ENCODE peak calls at places on chromosomes 7 and 10, in six cellular contexts. One of them, this sample, is unnamed.

GRCh38 chr10:85791846-85792532 is 574.6 kb downstream of the GRID1 start:
- DNase-seq in AG09309: no peak
- DNase-seq in caudate nucleus: no peak
- DNase-seq in anterior cingulate cortex: no peak
- DNase-seq in AG10803: peak; percentile 23
- DNase-seq in body of pancreas: no peak
- DNase-seq in this sample: no peak

GRCh38 chr7:33044986-33045385 is 17.6 kb downstream of the NT5C3A start:
- DNase-seq in AG09309: no peak
- DNase-seq in caudate nucleus: no peak
- DNase-seq in anterior cingulate cortex: no peak
- DNase-seq in AG10803: peak; percentile 43
- DNase-seq in body of pancreas: no peak
- DNase-seq in this sample: no peak

GRCh38 chr10:79022565-79023488 is 45.9 kb upstream of the ZMIZ1 start:
- DNase-seq in AG09309: no peak
- DNase-seq in caudate nucleus: no peak
- DNase-seq in anterior cingulate cortex: no peak
- DNase-seq in AG10803: no peak
- DNase-seq in body of pancreas: no peak
- DNase-seq in this sample: no peak

GRCh38 chr7:82419200-82419599 is 24.4 kb downstream of the CACNA2D1 start:
- DNase-seq in AG09309: no peak
- DNase-seq in caudate nucleus: no peak
- DNase-seq in anterior cingulate cortex: no peak
- DNase-seq in AG10803: no peak
- DNase-seq in body of pancreas: peak; percentile 40
- DNase-seq in this sample: no peak

GRCh38 chr10:122519873-122520272 is 40.7 kb upstream of the DMBT1 start:
- DNase-seq in AG09309: no peak
- DNase-seq in caudate nucleus: no peak
- DNase-seq in anterior cingulate cortex: no peak
- DNase-seq in AG10803: no peak
- DNase-seq in body of pancreas: no peak
- DNase-seq in this sample: no peak

GRCh38 chr10:103888113-103888841 is 29.7 kb downstream of the STN1 start:
- DNase-seq in AG09309: peak; percentile 39
- DNase-seq in caudate nucleus: no peak
- DNase-seq in anterior cingulate cortex: no peak
- DNase-seq in AG10803: peak; percentile 75
- DNase-seq in body of pancreas: peak; percentile 95
- DNase-seq in this sample: peak; percentile 91

GRCh38 chr7:25846722-25847121 is 305.3 kb upstream of the NFE2L3 start:
- DNase-seq in AG09309: no peak
- DNase-seq in caudate nucleus: no peak
- DNase-seq in anterior cingulate cortex: no peak
- DNase-seq in AG10803: peak; percentile 65
- DNase-seq in body of pancreas: peak; percentile 72
- DNase-seq in this sample: peak; percentile 79

GRCh38 chr7:22129166-22129565 is 183.5 kb upstream of the CDCA7L start:
- DNase-seq in AG09309: no peak
- DNase-seq in caudate nucleus: no peak
- DNase-seq in anterior cingulate cortex: no peak
- DNase-seq in AG10803: no peak
- DNase-seq in body of pancreas: no peak
- DNase-seq in this sample: no peak

GRCh38 chr10:117552759-117553158 is 10.2 kb downstream of the EMX2 start:
- DNase-seq in AG09309: no peak
- DNase-seq in caudate nucleus: no peak
- DNase-seq in anterior cingulate cortex: no peak
- DNase-seq in AG10803: peak; percentile 70
- DNase-seq in body of pancreas: no peak
- DNase-seq in this sample: no peak

GRCh38 chr10:49083256-49083655 is 32.1 kb downstream of the VSTM4 start:
- DNase-seq in AG09309: no peak
- DNase-seq in caudate nucleus: peak; percentile 65
- DNase-seq in anterior cingulate cortex: no peak
- DNase-seq in AG10803: no peak
- DNase-seq in body of pancreas: no peak
- DNase-seq in this sample: no peak

GRCh38 chr7:55018361-55019328 is at the start of gene EGFR:
- DNase-seq in AG09309: no peak
- DNase-seq in caudate nucleus: peak; percentile 43
- DNase-seq in anterior cingulate cortex: no peak
- DNase-seq in AG10803: peak; percentile 82
- DNase-seq in body of pancreas: peak; percentile 87
- DNase-seq in this sample: peak; percentile 80

GRCh38 chr7:157211710-157212109 is 73.0 kb downstream of the UBE3C start:
- DNase-seq in AG09309: peak; percentile 60
- DNase-seq in caudate nucleus: no peak
- DNase-seq in anterior cingulate cortex: no peak
- DNase-seq in AG10803: peak; percentile 70
- DNase-seq in body of pancreas: no peak
- DNase-seq in this sample: peak; percentile 96

GRCh38 chr10:85920311-85920710 is 446.3 kb downstream of the GRID1 start:
- DNase-seq in AG09309: no peak
- DNase-seq in caudate nucleus: no peak
- DNase-seq in anterior cingulate cortex: no peak
- DNase-seq in AG10803: no peak
- DNase-seq in body of pancreas: no peak
- DNase-seq in this sample: no peak

GRCh38 chr7:128387216-128387615 is 22.6 kb downstream of the IMPDH1 start:
- DNase-seq in AG09309: no peak
- DNase-seq in caudate nucleus: no peak
- DNase-seq in anterior cingulate cortex: no peak
- DNase-seq in AG10803: no peak
- DNase-seq in body of pancreas: no peak
- DNase-seq in this sample: no peak

GRCh38 chr10:121702351-121703320 is 104.4 kb upstream of the FGFR2 start:
- DNase-seq in AG09309: peak; percentile 46
- DNase-seq in caudate nucleus: no peak
- DNase-seq in anterior cingulate cortex: no peak
- DNase-seq in AG10803: peak; percentile 78
- DNase-seq in body of pancreas: no peak
- DNase-seq in this sample: peak; percentile 29

GRCh38 chr10:129917936-129918335 is 46.1 kb downstream of the EBF3 start:
- DNase-seq in AG09309: no peak
- DNase-seq in caudate nucleus: no peak
- DNase-seq in anterior cingulate cortex: no peak
- DNase-seq in AG10803: no peak
- DNase-seq in body of pancreas: no peak
- DNase-seq in this sample: no peak